ENCODE peak calls at places on chromosomes 4 and X, in four cellular contexts. A is fibroblast of mammary gland, C is nephron progenitor cell, X is astrocyte of the spinal cord. P is an unnamed sample.

GRCh38 chrX:68234171-68234910 is 199.0 kb downstream of the OPHN1 start:
- DNase-seq in A (no peak), C (no peak), X (no peak), P (no peak)

GRCh38 chr4:80295331-80295730 is 28.9 kb downstream of the FGF5 start:
- DNase-seq in A (no peak), C (peak; percentile 4), X (no peak), P (no peak)

GRCh38 chrX:97490656-97491055 is 606.9 kb downstream of the RPA4 start:
- DNase-seq in A (peak; percentile 2), C (no peak), X (no peak), P (no peak)

GRCh38 chrX:123854329-123854728 is 5.5 kb upstream of the XIAP start:
- DNase-seq in A (peak; percentile 76), C (no peak), X (peak; percentile 7), P (no peak)

GRCh38 chr4:55865228-55865806 is 11.9 kb downstream of the EXOC1 start:
- DNase-seq in A (peak; percentile 82), C (no peak), X (peak; percentile 73), P (no peak)

GRCh38 chr4:169345207-169345788 is 74.5 kb upstream of the SH3RF1 start:
- DNase-seq in A (peak; percentile 96), C (no peak), X (peak; percentile 69), P (no peak)

GRCh38 chr4:99504804-99505502 is 5.9 kb upstream of the C4orf17 start:
- DNase-seq in A (no peak), C (no peak), X (no peak), P (no peak)

GRCh38 chr4:113457886-113458285 is 303.7 kb downstream of the CAMK2D start:
- DNase-seq in A (no peak), C (no peak), X (no peak), P (no peak)

GRCh38 chr4:128241425-128241913 is 46.1 kb downstream of the PGRMC2 start:
- DNase-seq in A (peak; percentile 98), C (no peak), X (peak; percentile 98), P (no peak)

GRCh38 chr4:136925203-136925602 is 607.1 kb downstream of the PCDH18 start:
- DNase-seq in A (no peak), C (no peak), X (no peak), P (no peak)

GRCh38 chr4:38983756-38984647 is 48.2 kb downstream of the TMEM156 start:
- DNase-seq in A (peak; percentile 77), C (no peak), X (peak; percentile 47), P (no peak)

GRCh38 chrX:135625995-135626394 is 87.4 kb upstream of the CT45A1 start:
- DNase-seq in A (peak; percentile 9), C (no peak), X (no peak), P (no peak)

GRCh38 chr4:56360071-56360470 is 27.2 kb downstream of the AASDH start:
- DNase-seq in A (peak; percentile 46), C (no peak), X (no peak), P (no peak)

DNA sequence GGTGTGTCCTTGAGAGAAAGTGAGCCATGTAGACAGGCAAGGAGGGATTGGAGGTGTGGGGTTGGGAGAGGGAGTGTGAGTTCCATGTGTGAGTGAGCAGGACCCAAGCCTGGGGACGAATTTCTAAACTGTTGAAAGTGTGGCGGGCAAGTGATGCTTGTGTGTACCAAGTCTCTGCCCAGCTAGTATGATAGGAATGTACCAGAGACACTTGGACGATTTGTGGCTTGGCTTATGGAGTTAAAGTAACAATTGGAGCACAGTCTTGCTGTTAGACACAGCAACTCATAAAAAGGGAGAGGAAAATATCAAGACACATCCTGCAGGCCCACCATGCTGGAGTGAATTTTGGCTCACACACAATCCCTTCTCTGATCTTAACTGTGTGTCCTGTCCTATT is 8.5 kb downstream of the PTTG2 start:
- DNase-seq in A (no peak), C (no peak), X (no peak), P (no peak)
- TF ChIP-seq CTCF in A (no peak), C (no peak), X (no peak), P (no peak)

DNA sequence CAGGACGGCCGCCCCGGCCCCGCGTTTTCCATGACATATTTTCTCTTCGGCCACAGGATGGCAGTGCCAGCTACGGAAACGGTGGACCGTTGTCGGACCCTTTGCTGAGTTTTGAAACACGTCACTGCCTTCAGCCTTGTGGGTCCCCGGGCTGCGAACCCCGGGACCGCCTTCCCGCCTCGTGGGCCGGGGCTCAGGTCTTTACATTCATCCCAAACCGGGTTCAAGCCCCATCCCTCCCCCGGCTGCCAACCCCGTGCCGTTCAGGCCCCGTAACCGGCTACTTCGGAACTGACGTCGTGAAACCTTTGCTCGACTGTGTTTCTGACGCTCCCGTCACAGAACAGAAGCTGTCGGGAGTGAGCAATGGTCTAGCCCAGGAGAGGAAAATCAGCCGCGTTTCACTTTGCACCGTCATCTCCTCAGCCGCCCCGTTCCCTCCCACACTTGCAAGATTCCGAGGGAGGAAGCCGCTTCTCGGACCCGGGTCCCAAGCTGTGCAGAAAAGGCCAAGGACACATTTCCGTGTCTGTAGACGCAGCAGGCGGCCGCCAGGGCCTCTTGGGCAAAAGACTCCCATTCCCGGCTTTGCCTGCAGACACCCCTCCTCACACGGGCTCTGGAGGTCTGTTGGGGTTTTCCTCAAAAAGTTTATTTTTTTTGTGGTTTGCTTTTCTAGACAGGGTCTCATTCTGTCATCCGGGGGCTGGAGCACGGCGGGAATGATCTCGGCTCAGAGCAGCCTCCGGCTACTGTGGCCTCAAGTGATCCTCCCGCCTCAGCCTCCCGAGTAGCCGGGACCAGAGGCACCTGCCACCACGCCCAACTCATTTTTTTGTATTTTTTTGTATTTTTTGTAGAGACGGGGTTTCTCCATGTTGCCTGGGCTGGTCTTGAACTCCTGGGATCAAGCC is 41.4 kb upstream of the PPP2R3B start:
- DNase-seq in A (no peak), C (peak; percentile 63), X (no peak), P (no peak)
- TF ChIP-seq CTCF in A (peak; percentile 2), C (peak; percentile 46), X (peak; percentile 17), P (peak; percentile 74)

DNA sequence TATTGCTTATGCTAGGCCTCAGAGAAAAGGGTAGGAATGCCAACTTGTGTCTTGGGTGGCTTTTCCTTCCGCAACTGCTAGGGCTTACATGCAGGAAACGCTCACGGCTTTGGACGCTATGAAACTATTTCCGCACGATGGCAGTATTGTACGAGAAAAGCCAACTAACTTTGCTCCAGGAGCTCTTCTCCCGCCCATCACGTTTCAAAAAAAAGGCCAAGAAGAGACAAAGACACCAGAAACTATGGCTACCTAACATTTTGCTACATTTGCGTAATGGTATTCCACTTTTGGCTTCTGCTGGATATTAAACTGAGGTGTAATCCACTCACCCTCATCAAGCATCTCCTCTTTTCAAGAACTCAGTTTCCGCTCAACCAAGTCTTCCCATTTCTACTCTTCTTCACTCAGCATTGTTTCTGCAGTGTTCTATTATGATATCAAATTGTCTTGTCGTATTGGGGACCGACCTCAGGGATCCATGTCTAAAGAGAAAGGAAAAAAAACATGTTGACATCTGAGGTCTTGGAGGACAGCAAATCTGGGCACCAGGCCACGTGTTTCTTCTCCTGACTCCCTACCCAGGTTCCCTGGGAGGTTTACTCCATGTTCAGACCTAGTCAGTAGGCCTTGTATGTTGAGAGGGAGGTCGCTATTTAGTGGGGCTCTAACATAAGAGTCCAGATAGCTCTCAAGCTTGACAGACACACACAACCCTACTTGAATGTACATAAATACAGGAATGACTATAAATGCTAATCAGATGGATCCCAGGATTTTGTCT is 239.4 kb upstream of the STK26 start:
- DNase-seq in A (peak; percentile 91), C (no peak), X (peak; percentile 92), P (no peak)
- TF ChIP-seq CTCF in A (peak; percentile 49), C (no peak), X (peak; percentile 39), P (no peak)

DNA sequence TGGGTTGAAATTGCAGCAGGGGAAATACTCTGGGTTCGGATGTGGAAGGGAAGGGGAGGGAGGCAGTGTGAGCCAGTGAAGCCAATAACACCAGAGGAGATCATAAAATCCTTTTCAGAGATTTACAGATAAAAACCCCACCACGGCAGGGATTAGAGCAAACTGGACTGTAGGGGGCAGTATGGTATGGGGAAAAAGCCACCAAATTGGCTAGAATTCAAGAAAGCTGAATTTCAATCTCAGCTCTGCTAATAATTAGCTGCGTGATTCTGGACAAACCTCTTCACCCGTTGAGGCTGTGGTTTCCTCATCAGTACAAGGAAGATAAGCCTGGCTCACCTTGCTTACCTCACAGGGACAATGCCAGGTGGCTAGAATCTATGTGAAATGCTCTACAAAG is 108.1 kb downstream of the ATG4A start:
- DNase-seq in A (peak; percentile 59), C (peak; percentile 52), X (peak; percentile 25), P (no peak)
- TF ChIP-seq CTCF in A (peak; percentile 68), C (peak; percentile 59), X (peak; percentile 57), P (peak; percentile 82)

GRCh38 chrX:2284601-2285000 is 216.2 kb downstream of the DHRSX start:
- DNase-seq in A (no peak), C (no peak), X (no peak), P (no peak)
- TF ChIP-seq CTCF in A (no peak), C (no peak), X (no peak), P (no peak)

DNA sequence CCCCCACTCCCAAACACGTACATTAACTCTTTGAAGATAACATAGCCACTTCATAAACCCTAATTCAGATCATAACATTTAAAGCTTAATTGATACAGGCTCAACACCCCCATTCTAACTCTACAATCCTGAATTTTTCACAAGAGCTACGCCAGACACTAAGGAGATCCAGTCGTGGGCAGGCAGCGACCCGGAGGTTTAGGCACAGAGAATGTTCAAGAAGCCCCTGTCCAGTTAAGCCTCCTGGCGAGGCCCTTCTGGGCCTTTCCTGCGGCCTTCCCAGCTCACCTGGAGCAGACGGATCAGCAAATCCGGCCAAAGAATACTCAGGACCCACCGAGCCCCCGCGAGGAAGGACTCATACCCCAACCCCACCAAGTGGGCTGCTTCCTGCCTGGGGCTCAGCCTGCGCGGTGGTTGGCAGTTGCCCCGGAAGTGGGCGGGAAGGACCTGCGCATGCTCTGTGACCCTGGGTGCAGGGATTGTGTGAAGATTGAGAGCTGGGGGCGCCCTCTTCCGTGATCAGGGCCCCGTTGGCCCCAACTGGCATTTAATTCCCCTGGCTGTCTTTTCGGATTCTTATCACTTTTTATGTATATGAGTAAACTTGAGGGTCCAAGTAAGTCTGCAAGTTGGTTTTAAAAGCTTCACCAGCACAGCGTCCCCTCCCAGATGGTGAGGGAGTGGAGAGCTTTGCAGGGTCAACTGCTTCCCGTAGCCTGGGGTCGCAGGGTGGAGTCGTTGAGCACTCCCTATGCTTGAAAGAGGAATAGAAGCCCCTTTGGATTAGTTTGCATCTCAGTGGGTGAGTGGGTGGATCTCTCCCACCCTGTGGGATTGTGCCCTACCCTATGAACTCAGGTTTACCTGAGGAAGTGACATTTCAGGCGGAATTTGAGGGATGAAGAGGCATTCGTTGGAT is at the start of gene TRIM61:
- DNase-seq in A (peak; percentile 41), C (peak; percentile 58), X (no peak), P (peak; percentile 71)
- TF ChIP-seq CTCF in A (no peak), C (no peak), X (no peak), P (no peak)

GRCh38 chrX:30637874-30638793 is 15.1 kb upstream of the GK start:
- DNase-seq in A (no peak), C (no peak), X (no peak), P (no peak)

GRCh38 chrX:30635630-30636029 is 17.6 kb upstream of the GK start:
- DNase-seq in A (no peak), C (no peak), X (no peak), P (no peak)
- TF ChIP-seq CTCF in A (peak; percentile 44), C (peak; percentile 22), X (peak; percentile 26), P (peak; percentile 66)

GRCh38 chrX:119145241-119145653 is 17.6 kb upstream of the KIAA1210 start:
- DNase-seq in A (peak; percentile 37), C (peak; percentile 11), X (no peak), P (no peak)
- TF ChIP-seq CTCF in A (peak; percentile 62), C (peak; percentile 44), X (peak; percentile 52), P (peak; percentile 63)